ENCODE peak calls at places on chromosomes 3 and 15, in six cellular contexts. A is GM12891, R is H1, I is SK-N-SH, F is K562, V is HepG2. B is an unnamed sample.
A peak's percentile ranks its signal among the peaks of the same experiment; 100 is the strongest.

GRCh38 chr15:71709808-71710418 is 100.4 kb upstream of the NR2E3 start:
- DNase-seq in R (no peak), V (no peak), I (no peak), A (no peak), F (no peak), B (no peak)

GRCh38 chr15:40046721-40047412 is 7.9 kb upstream of the SRP14 start:
- DNase-seq in V (no peak), I (no peak), A (no peak), F (no peak), R (peak; percentile 26), B (no peak)

GRCh38 chr3:38655708-38656300 is 6.3 kb upstream of the SCN5A start:
- DNase-seq in R (no peak), I (peak; percentile 67), A (no peak), F (peak; percentile 45), V (peak; percentile 52), B (no peak)

GRCh38 chr3:124034016-124034808 is 42.3 kb upstream of the ROPN1 start:
- DNase-seq in R (peak; percentile 63), F (peak; percentile 32), V (no peak), A (peak; percentile 16), I (peak; percentile 79), B (no peak)

GRCh38 chr15:68302729-68303128 is 25.2 kb downstream of the FEM1B start:
- DNase-seq in I (no peak), F (no peak), R (peak; percentile 44), V (no peak), A (no peak), B (no peak)

GRCh38 chr3:122754867-122755835 is 38.5 kb downstream of the HSPBAP1 start:
- DNase-seq in I (peak; percentile 30), R (no peak), F (peak; percentile 27), A (peak; percentile 25), V (peak; percentile 51), B (no peak)

GRCh38 chr3:149316427-149316826 is 17.0 kb downstream of the TM4SF18 start:
- DNase-seq in F (no peak), I (no peak), V (no peak), R (no peak), A (no peak), B (no peak)

GRCh38 chr3:133694288-133695268 is 32.8 kb upstream of the TOPBP1 start:
- DNase-seq in F (no peak), I (no peak), A (no peak), R (no peak), V (no peak), B (no peak)

GRCh38 chr3:37590328-37591079 is 271.2 kb upstream of the CTDSPL start:
- DNase-seq in R (no peak), F (no peak), A (no peak), I (no peak), V (no peak), B (no peak)

GRCh38 chr3:157075693-157076420 is 84.1 kb downstream of the CCNL1 start:
- DNase-seq in F (no peak), R (no peak), A (no peak), V (no peak), I (no peak), B (no peak)

GRCh38 chr3:137039570-137039969 is 81.8 kb downstream of the IL20RB start:
- DNase-seq in V (no peak), R (no peak), I (no peak), F (no peak), A (no peak), B (no peak)

GRCh38 chr3:71724584-71725278 is 471 bp downstream of the EIF4E3 start:
- DNase-seq in I (peak; percentile 80), R (peak; percentile 67), V (no peak), F (no peak), A (peak; percentile 24), B (peak; percentile 34)

GRCh38 chr15:38904298-38904697 is 339.7 kb upstream of the RASGRP1 start:
- DNase-seq in V (no peak), I (no peak), R (no peak), F (no peak), A (no peak), B (no peak)
- TF ChIP-seq TAF1 in V (no peak), I (no peak), R (no peak), F (no peak), A (no peak), B (no peak)

DNA sequence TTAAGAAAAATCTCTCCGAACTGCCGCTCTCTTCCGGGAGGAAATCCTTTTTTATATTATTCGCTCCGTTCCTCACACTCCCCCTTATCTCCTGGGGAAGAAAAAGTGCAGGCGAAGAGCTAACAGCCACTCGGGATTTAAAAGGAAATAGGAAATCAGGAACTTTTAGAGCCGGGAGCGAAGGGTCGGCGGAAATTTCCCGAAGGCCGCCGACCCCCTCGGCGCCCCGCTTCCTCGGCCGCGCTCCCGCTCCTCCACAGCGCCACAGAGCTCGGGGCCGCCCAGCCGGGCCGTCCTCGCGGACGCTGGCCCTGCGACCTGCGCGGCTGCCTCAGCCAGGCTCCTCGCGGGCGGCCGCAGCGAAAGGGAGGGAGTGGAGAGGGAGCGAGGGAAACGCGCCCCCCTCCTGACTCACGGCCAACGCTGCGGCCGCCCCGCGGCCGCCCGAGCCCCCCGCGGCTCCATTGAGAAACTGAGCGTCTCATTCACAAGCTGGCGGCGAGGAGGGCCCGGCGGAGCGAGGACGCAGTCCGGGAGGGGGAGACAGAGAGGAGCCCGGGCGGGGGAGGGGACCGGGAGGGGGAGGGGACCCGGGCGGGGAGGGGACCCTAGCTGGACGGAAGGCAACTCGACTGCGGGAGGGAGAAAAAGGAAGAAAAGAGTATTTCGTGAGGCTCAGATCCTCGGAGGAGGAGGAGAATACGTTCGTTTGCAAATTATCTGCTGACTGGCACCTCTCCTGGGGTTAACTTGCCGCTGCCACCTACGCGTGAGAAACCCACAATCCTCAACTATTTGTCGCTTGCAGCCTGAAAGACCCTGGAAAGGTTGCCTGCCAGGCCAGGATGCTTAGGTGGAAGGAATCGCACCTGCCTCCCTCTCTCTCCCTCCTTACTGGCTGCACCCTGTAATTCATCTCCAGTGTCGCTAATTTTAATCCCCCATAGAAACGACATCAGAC is at the start of gene PTPN9:
- DNase-seq in F (peak; percentile 95), V (peak; percentile 66), I (peak; percentile 93), A (peak; percentile 68), R (peak; percentile 86), B (peak; percentile 61)
- TF ChIP-seq POLR2AphosphoS5 in F (peak; percentile 60), V (peak; percentile 36), I (no peak), A (no peak), R (no peak), B (no peak)

GRCh38 chr15:57559875-57560274 is 31.8 kb upstream of the MYZAP start:
- DNase-seq in R (peak; percentile 96), F (peak; percentile 72), V (peak; percentile 88), A (peak; percentile 30), I (peak; percentile 56), B (no peak)
- TF ChIP-seq TAF1 in R (no peak), F (no peak), V (no peak), A (no peak), I (no peak), B (no peak)

GRCh38 chr3:192831801-192832347 is 85.8 kb downstream of the MB21D2 start:
- DNase-seq in I (no peak), A (no peak), V (no peak), F (no peak), R (no peak), B (no peak)

GRCh38 chr3:192836469-192836820 is 81.2 kb downstream of the MB21D2 start:
- DNase-seq in V (no peak), R (no peak), A (no peak), I (no peak), F (no peak), B (no peak)

GRCh38 chr3:192833177-192833890 is 84.3 kb downstream of the MB21D2 start:
- DNase-seq in F (no peak), A (no peak), R (no peak), V (no peak), I (no peak), B (no peak)

GRCh38 chr3:192834428-192834827 is 83.2 kb downstream of the MB21D2 start:
- DNase-seq in I (no peak), V (no peak), F (no peak), R (no peak), A (no peak), B (no peak)

DNA sequence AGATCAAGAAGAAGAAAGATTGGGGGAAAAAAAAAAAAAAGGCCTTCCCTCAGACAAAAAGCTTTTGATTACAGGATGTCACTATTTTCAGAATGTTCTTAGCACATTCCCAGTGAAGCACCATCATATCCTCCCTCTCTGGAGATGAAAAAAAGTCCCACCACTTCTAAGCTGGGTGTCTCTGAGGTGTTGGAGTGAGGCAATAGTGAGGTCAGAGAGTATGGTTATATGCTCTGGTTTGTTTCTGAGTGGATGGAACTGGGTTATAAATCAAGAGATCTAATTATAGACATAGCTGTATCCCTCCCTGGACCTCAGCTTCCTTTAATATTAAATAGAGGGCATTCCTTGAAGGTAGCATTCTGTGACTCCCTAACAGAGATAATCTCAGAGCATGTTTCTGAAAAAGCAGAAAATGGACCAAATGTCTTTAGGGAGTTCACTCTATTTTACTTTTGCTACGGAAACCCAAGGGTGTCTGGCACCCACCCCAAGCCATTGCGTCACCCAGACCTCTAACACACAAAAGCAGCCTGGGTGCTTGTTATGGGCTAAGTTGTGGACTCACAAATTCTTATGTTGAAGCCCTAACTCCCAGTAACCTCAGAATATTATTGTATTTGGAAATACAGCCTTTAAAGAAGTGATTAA is 81.7 kb downstream of the MB21D2 start:
- DNase-seq in I (no peak), A (no peak), F (no peak), R (no peak), V (no peak), B (no peak)
- TF ChIP-seq POLR2AphosphoS5 in I (no peak), A (no peak), F (no peak), R (no peak), V (no peak), B (no peak)